ENCODE peak calls at places on chromosome 15, in six cellular contexts. B is naive B cell, U is IMR-90, Y is GM23248, H is AG09319, K is NCI-H1694. Z is an unnamed sample.

GRCh38 chr15:26873846-26874245 is 7.0 kb downstream of the GABRA5 start:
- DNase-seq in B (no peak), U (peak; percentile 29), Y (peak; percentile 64), H (no peak), K (no peak), Z (no peak)

GRCh38 chr15:58227706-58228543 is 89.7 kb downstream of the AQP9 start:
- DNase-seq in B (peak; percentile 16), U (peak; percentile 84), Y (peak; percentile 87), H (peak; percentile 65), K (peak; percentile 70), Z (peak; percentile 37)

GRCh38 chr15:98653686-98654085 is 5.3 kb downstream of the IGF1R start:
- DNase-seq in B (no peak), U (no peak), Y (peak; percentile 57), H (no peak), K (no peak), Z (no peak)

GRCh38 chr15:101068961-101069734 is 150.0 kb downstream of the LRRK1 start:
- DNase-seq in B (no peak), U (peak; percentile 61), Y (peak; percentile 16), H (peak; percentile 54), K (no peak), Z (no peak)

GRCh38 chr15:34791701-34792100 is 3.6 kb downstream of the ACTC1 start:
- DNase-seq in B (no peak), U (peak; percentile 35), Y (peak; percentile 50), H (no peak), K (no peak), Z (no peak)

GRCh38 chr15:98755138-98755537 is 106.8 kb downstream of the IGF1R start:
- DNase-seq in B (no peak), U (peak; percentile 29), Y (peak; percentile 53), H (no peak), K (no peak), Z (no peak)

GRCh38 chr15:74565381-74566085 is 24.5 kb downstream of the ARID3B start:
- DNase-seq in B (no peak), U (no peak), Y (no peak), H (no peak), K (no peak), Z (no peak)

GRCh38 chr15:28106294-28107110 is 7.4 kb upstream of the OCA2 start:
- DNase-seq in B (no peak), U (no peak), Y (peak; percentile 58), H (no peak), K (no peak), Z (no peak)

GRCh38 chr15:35696767-35697231 is 150.8 kb upstream of the DPH6 start:
- DNase-seq in B (no peak), U (peak; percentile 93), Y (peak; percentile 84), H (no peak), K (no peak), Z (no peak)

GRCh38 chr15:64844576-64845140 is 2.9 kb downstream of the PLEKHO2 start:
- DNase-seq in B (peak; percentile 41), U (no peak), Y (peak; percentile 45), H (no peak), K (no peak), Z (no peak)

GRCh38 chr15:88454867-88455810 is 12.0 kb downstream of the MRPL46 start:
- DNase-seq in B (peak; percentile 15), U (peak; percentile 69), Y (peak; percentile 92), H (peak; percentile 22), K (peak; percentile 85), Z (no peak)

GRCh38 chr15:50298340-50298739 is 32.8 kb upstream of the HDC start:
- DNase-seq in B (no peak), U (peak; percentile 63), Y (peak; percentile 53), H (no peak), K (no peak), Z (no peak)

GRCh38 chr15:65460948-65461347 is 38.2 kb upstream of the IGDCC4 start:
- DNase-seq in B (no peak), U (peak; percentile 33), Y (peak; percentile 40), H (no peak), K (no peak), Z (no peak)

GRCh38 chr15:41746802-41747201 is 27.5 kb upstream of the MAPKBP1 start:
- DNase-seq in B (no peak), U (peak; percentile 23), Y (peak; percentile 64), H (no peak), K (no peak), Z (no peak)

GRCh38 chr15:48616216-48616615 is 29.3 kb downstream of the FBN1 start:
- DNase-seq in B (no peak), U (peak; percentile 63), Y (no peak), H (no peak), K (no peak), Z (no peak)

GRCh38 chr15:33720952-33721351 is 247.3 kb upstream of the CHRM5 start:
- DNase-seq in B (no peak), U (peak; percentile 84), Y (peak; percentile 86), H (no peak), K (no peak), Z (no peak)

GRCh38 chr15:69602921-69603320 is 150.3 kb downstream of the RPLP1 start:
- DNase-seq in B (no peak), U (no peak), Y (peak; percentile 24), H (no peak), K (no peak), Z (no peak)

GRCh38 chr15:74291101-74292071 is 55.3 kb downstream of the CCDC33 start:
- DNase-seq in B (peak; percentile 25), U (peak; percentile 68), Y (peak; percentile 84), H (peak; percentile 18), K (peak; percentile 31), Z (no peak)

GRCh38 chr15:60574801-60575631 is 96.1 kb upstream of the ICE2 start:
- DNase-seq in B (no peak), U (peak; percentile 38), Y (no peak), H (no peak), K (no peak), Z (no peak)

GRCh38 chr15:32998979-32999677 is 195.4 kb downstream of the FMN1 start:
- DNase-seq in B (no peak), U (no peak), Y (no peak), H (no peak), K (no peak), Z (no peak)

GRCh38 chr15:75313116-75313845 is 22.6 kb upstream of the COMMD4 start:
- DNase-seq in B (no peak), U (no peak), Y (no peak), H (no peak), K (no peak), Z (no peak)

GRCh38 chr15:58469432-58470353 is 37.9 kb downstream of the LIPC start:
- DNase-seq in B (no peak), U (peak; percentile 97), Y (peak; percentile 93), H (peak; percentile 83), K (no peak), Z (no peak)

GRCh38 chr15:96037584-96037983 is 292.9 kb upstream of the NR2F2 start:
- DNase-seq in B (no peak), U (peak; percentile 68), Y (no peak), H (no peak), K (no peak), Z (peak; percentile 93)

GRCh38 chr15:62889734-62890505 is 152.6 kb upstream of the TPM1 start:
- DNase-seq in B (no peak), U (peak; percentile 59), Y (peak; percentile 90), H (no peak), K (no peak), Z (no peak)